ENCODE peak calls at places on chromosomes 11 and 22, in four cellular contexts. T is sigmoid colon, J is tibial nerve, A is Peyer's patch. U is an unnamed sample.

GRCh38 chr22:47195156-47195675 is 432.8 kb downstream of the TBC1D22A start:
- DNase-seq in T (peak), J (no peak), A (peak), U (no peak)

GRCh38 chr11:66159585-66159984 is 89.5 kb downstream of the PACS1 start:
- DNase-seq in T (no peak), J (no peak), A (no peak), U (no peak)

GRCh38 chr11:46294365-46295309 is 17.2 kb downstream of the CREB3L1 start:
- DNase-seq in T (peak), J (no peak), A (no peak), U (no peak)

GRCh38 chr22:49753961-49754673 is 73.6 kb downstream of the BRD1 start:
- DNase-seq in T (peak), J (no peak), A (no peak), U (peak)

GRCh38 chr11:129766858-129767604 is 48.6 kb upstream of the TMEM45B start:
- DNase-seq in T (no peak), J (no peak), A (no peak), U (peak)

GRCh38 chr11:47104337-47104950 is 72.2 kb downstream of the ARFGAP2 start:
- DNase-seq in T (no peak), J (no peak), A (no peak), U (no peak)

GRCh38 chr11:95282337-95282751 is 51.3 kb upstream of the SESN3 start:
- DNase-seq in T (peak), J (no peak), A (no peak), U (no peak)

GRCh38 chr11:128291835-128292234 is 295.5 kb downstream of the ETS1 start:
- DNase-seq in T (no peak), J (no peak), A (peak), U (no peak)

GRCh38 chr11:86523738-86524602 is 148.4 kb downstream of the ME3 start:
- DNase-seq in T (no peak), J (no peak), A (no peak), U (no peak)

GRCh38 chr11:113895367-113896155 is 9.0 kb upstream of the HTR3B start:
- DNase-seq in T (no peak), J (no peak), A (no peak), U (peak)

GRCh38 chr11:6418199-6418957 is 516 bp downstream of the APBB1 start:
- DNase-seq in T (no peak), J (no peak), A (no peak), U (peak)

GRCh38 chr22:45709866-45710265 is 38.2 kb downstream of the ATXN10 start:
- DNase-seq in T (no peak), J (no peak), A (no peak), U (no peak)

U was measured in NCI-H345.